ENCODE peak calls at places on chromosomes 4 and X, in ten cellular contexts. C is omental fat pad, J is BJ, G is cardiac fibroblast, K is fibroblast of pulmonary artery, Z is AG09319, O is endodermal cell, S is brain microvascular endothelial cell, M is tibial nerve, D is WTC11. E is an unnamed sample.

GRCh38 chr4:72525938-72526337 is 43.1 kb downstream of the ADAMTS3 start:
- DNase-seq in M (no peak), Z (peak), J (peak), G (peak), D (no peak), K (peak), S (peak), C (no peak), O (no peak), E (no peak)

GRCh38 chrX:153405426-153405825 is 4.3 kb upstream of the PNMA6E start:
- DNase-seq in D (no peak), K (no peak), C (no peak), J (no peak), M (no peak), S (no peak), O (no peak), G (no peak), Z (no peak), E (no peak)

GRCh38 chr4:25712611-25713010 is 57.0 kb downstream of the SLC34A2 start:
- DNase-seq in C (no peak), O (no peak), Z (no peak), G (no peak), K (no peak), J (no peak), S (no peak), D (no peak), M (no peak), E (no peak)

GRCh38 chrX:118773782-118774181 is 46.4 kb downstream of the IL13RA1 start:
- DNase-seq in O (no peak), K (no peak), C (no peak), D (no peak), M (no peak), Z (no peak), G (no peak), J (no peak), S (no peak), E (no peak)

GRCh38 chrX:1481636-1482529 is 29.2 kb upstream of the ASMTL start:
- DNase-seq in S (peak), C (no peak), O (peak), Z (peak), D (peak), K (peak), J (peak), M (peak), G (peak), E (peak)

GRCh38 chr4:4401049-4401448 is 14.1 kb downstream of the NSG1 start:
- DNase-seq in D (no peak), S (no peak), K (no peak), O (no peak), J (no peak), Z (no peak), C (no peak), G (no peak), M (no peak), E (no peak)

GRCh38 chr4:188127157-188127874 is 11.9 kb upstream of the TRIML1 start:
- DNase-seq in S (peak), K (peak), M (no peak), C (no peak), Z (peak), J (peak), G (peak), D (no peak), O (no peak), E (no peak)

GRCh38 chr4:183469936-183470335 is 25.5 kb downstream of the CDKN2AIP start:
- DNase-seq in O (no peak), C (no peak), Z (no peak), D (no peak), K (peak), S (no peak), J (no peak), G (peak), M (no peak), E (no peak)

GRCh38 chr4:4866124-4866832 is 6.8 kb downstream of the MSX1 start:
- DNase-seq in O (peak), Z (no peak), M (no peak), G (no peak), C (no peak), J (no peak), S (no peak), K (no peak), D (no peak), E (peak)

GRCh38 chr4:119665718-119666117 is 37.1 kb upstream of the PDE5A start:
- DNase-seq in Z (no peak), S (no peak), M (no peak), K (no peak), G (no peak), C (no peak), J (no peak), O (no peak), D (no peak), E (no peak)

GRCh38 chr4:119663160-119663788 is 34.7 kb upstream of the PDE5A start:
- DNase-seq in O (no peak), S (no peak), D (no peak), K (no peak), M (no peak), C (no peak), Z (no peak), J (no peak), G (no peak), E (no peak)

GRCh38 chr4:119666653-119667091 is 38.1 kb upstream of the PDE5A start:
- DNase-seq in O (no peak), M (no peak), G (no peak), S (no peak), Z (no peak), J (no peak), C (no peak), K (no peak), D (no peak), E (no peak)

GRCh38 chr4:119661231-119661630 is 32.6 kb upstream of the PDE5A start:
- DNase-seq in K (no peak), J (no peak), M (no peak), D (no peak), C (no peak), S (no peak), O (no peak), Z (no peak), G (no peak), E (no peak)

GRCh38 chr4:119664168-119664907 is 35.7 kb upstream of the PDE5A start:
- DNase-seq in J (no peak), O (no peak), K (no peak), S (no peak), G (no peak), M (no peak), C (no peak), D (no peak), Z (no peak), E (no peak)
- TF ChIP-seq CTCF in J (no peak), O (no peak), K (no peak), S (no peak), G (no peak), M (no peak), C (no peak), D (no peak), Z (no peak), E (no peak)

DNA sequence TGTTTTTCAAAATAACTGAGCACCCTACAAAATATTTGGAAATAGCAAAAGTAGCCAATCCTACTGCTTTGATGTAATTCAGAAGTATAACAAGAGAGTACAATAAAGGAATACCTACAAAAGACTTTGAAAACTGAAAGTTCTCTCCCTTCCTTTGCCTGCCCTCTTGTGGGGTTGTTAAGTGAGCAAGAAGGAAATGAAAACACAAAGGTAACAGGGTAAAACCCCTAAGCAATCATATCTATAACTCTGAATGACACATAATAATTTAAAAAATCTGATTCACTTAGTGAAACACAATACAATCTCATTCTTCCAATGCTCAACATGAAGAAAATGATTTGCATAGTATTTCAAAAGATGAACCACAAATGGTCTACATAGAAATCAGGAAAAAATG is 98.2 kb downstream of the FRYL start:
- DNase-seq in S (no peak), D (no peak), C (no peak), M (no peak), J (no peak), Z (no peak), K (peak), O (no peak), G (peak), E (peak)
- TF ChIP-seq CTCF in S (peak), D (no peak), C (no peak), M (no peak), J (peak), Z (peak), K (peak), O (peak), G (peak), E (peak)

GRCh38 chrX:83845397-83845796 is 15.5 kb upstream of the CYLC1 start:
- DNase-seq in O (peak), C (no peak), M (no peak), S (peak), Z (peak), D (no peak), K (peak), J (no peak), G (peak), E (peak)
- TF ChIP-seq CTCF in O (peak), C (no peak), M (no peak), S (peak), Z (peak), D (peak), K (peak), J (peak), G (peak), E (peak)

DNA sequence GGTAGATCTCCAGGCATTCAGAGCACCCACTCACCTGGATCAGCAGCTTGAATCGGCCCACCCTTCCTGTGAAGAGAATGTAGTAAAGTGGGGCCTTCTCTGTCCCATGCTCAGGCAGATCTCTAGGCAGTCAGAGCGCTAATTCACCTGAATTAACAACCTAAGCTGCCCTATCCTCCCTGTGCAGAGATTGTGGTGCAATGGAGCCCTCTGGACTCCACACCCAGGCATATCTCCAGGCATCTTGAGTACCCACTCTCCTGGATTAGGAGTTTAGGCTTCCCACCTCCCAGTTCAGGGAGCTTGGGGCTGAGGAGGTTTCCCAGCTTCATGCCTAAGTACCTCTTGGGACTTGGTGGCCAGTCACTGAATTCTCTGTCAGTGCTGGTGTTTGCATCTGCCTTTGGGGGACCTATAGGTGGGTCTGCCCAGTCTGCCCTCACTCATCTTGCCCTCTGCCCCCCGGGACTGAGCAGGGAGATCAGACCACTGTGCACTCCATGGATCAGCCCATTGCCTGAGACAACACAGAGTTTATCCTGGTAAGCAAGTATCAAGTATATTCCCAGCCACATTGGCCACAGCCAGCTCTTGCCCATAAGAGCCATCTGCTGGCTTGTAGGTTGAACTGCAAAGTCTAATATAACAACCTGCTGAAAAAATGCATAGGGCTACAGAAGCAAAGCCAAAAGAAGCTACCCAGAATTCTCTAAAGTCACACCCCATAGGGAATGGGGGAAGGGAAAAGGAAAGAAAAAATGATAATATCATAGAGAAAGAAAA is 372.9 kb downstream of the KLHL13 start:
- DNase-seq in S (no peak), C (no peak), Z (no peak), M (no peak), J (no peak), G (no peak), K (no peak), O (peak), D (no peak), E (no peak)
- TF ChIP-seq CTCF in S (peak), C (no peak), Z (peak), M (no peak), J (no peak), G (no peak), K (no peak), O (peak), D (no peak), E (peak)

GRCh38 chrX:10401239-10401638 is 219.1 kb downstream of the MID1 start:
- DNase-seq in D (no peak), C (no peak), S (no peak), G (peak), K (no peak), O (no peak), J (no peak), Z (no peak), M (no peak), E (no peak)
- TF ChIP-seq CTCF in D (no peak), C (no peak), S (peak), G (peak), K (no peak), O (no peak), J (no peak), Z (no peak), M (no peak), E (no peak)

DNA sequence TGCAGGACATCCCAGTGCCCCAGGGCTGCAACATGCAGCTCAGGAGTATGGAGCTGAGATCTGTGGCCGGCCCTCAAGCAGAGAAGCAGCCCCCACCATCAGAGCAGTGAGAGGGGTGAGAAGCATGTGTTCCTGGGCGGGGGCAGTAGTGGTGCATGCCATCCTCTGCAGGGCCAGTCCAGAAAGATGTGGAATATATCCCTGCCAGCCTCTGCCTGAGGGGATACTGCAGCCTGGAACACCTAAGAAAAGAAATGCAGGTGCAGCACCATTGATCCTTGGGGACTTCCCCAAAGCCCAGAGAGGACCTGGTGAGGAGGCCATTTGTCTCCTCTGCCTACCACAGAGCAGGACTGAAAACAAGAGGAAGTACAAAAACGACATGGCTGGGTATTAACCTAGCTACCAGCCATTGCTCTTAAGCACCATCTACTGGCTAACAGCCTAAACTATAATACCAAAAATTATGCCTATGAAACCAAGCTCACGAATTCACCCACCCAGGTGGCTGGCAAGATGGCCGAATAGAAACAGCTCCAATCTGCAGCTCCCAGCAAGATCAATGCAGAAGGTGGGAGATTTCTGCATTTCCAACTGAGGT is 158.8 kb downstream of the ADGRA3 start:
- DNase-seq in C (no peak), M (no peak), D (no peak), G (peak), K (peak), Z (peak), O (peak), J (no peak), S (peak), E (peak)
- TF ChIP-seq CTCF in C (no peak), M (no peak), D (no peak), G (peak), K (peak), Z (peak), O (peak), J (peak), S (peak), E (peak)

GRCh38 chr4:184722798-184723197 is 11.1 kb downstream of the CENPU start:
- DNase-seq in C (no peak), K (no peak), Z (no peak), M (no peak), D (no peak), O (no peak), S (no peak), G (no peak), J (no peak), E (no peak)
- TF ChIP-seq CTCF in C (no peak), K (peak), Z (no peak), M (no peak), D (no peak), O (peak), S (peak), G (no peak), J (no peak), E (no peak)

E was measured in GM13977.